ENCODE peak calls at places on chromosomes 12 and 14, in four cellular contexts. H is A549, C is HepG2, E is GM12878. Z is an unnamed sample.
A peak's percentile ranks its signal among the peaks of the same experiment; 100 is the strongest.

GRCh38 chr14:57834961-57835360 is 30.9 kb downstream of the SLC35F4 start:
- DNase-seq in H (no peak), C (no peak), E (no peak), Z (no peak)

GRCh38 chr12:108046135-108046534 is 83.0 kb upstream of the WSCD2 start:
- DNase-seq in H (no peak), C (no peak), E (no peak), Z (peak; percentile 29)

GRCh38 chr12:94092516-94093241 is 55.7 kb upstream of the PLXNC1 start:
- DNase-seq in H (no peak), C (no peak), E (no peak), Z (no peak)

GRCh38 chr14:94897583-94897982 is 127.7 kb upstream of the GSC start:
- DNase-seq in H (no peak), C (no peak), E (no peak), Z (no peak)

GRCh38 chr14:92122351-92122677 is 545 bp downstream of the CPSF2 start:
- DNase-seq in H (peak; percentile 10), C (peak; percentile 18), E (no peak), Z (peak; percentile 52)

GRCh38 chr14:91252901-91253794 is 8.6 kb upstream of the GPR68 start:
- DNase-seq in H (peak; percentile 28), C (no peak), E (no peak), Z (peak; percentile 88)

GRCh38 chr14:106506901-106507305 is 980.5 kb downstream of the TMEM121 start:
- DNase-seq in H (no peak), C (no peak), E (no peak), Z (no peak)

GRCh38 chr12:55932546-55932919 is 1.6 kb downstream of the DGKA start:
- DNase-seq in H (no peak), C (no peak), E (no peak), Z (no peak)

GRCh38 chr12:42981379-42981778 is 391.8 kb upstream of the PRICKLE1 start:
- DNase-seq in H (no peak), C (no peak), E (no peak), Z (peak; percentile 55)

GRCh38 chr14:105844047-105844630 is 317.8 kb downstream of the TMEM121 start:
- DNase-seq in H (no peak), C (no peak), E (no peak), Z (no peak)

GRCh38 chr12:19065871-19066270 is 63.7 kb upstream of the PLEKHA5 start:
- DNase-seq in H (no peak), C (no peak), E (no peak), Z (no peak)

GRCh38 chr12:124044809-124045321 is 71.8 kb downstream of the ZNF664 start:
- DNase-seq in H (no peak), C (no peak), E (no peak), Z (no peak)

GRCh38 chr14:28778718-28779117 is 12.1 kb downstream of the FOXG1 start:
- DNase-seq in H (no peak), C (no peak), E (no peak), Z (no peak)

GRCh38 chr14:31936100-31936499 is 141.0 kb upstream of the ARHGAP5 start:
- DNase-seq in H (no peak), C (peak; percentile 52), E (no peak), Z (no peak)

GRCh38 chr12:7110661-7111060 is 1.6 kb upstream of the C1RL start:
- DNase-seq in H (no peak), C (no peak), E (no peak), Z (no peak)

GRCh38 chr14:100537701-100538565 is 49.3 kb downstream of the BEGAIN start:
- DNase-seq in H (no peak), C (no peak), E (no peak), Z (peak; percentile 52)

GRCh38 chr12:8661016-8661415 is 1.6 kb downstream of the MFAP5 start:
- DNase-seq in H (no peak), C (no peak), E (no peak), Z (no peak)

GRCh38 chr12:84920331-84920730 is 7.7 kb upstream of the SLC6A15 start:
- DNase-seq in H (no peak), C (no peak), E (no peak), Z (no peak)

GRCh38 chr12:45388545-45388944 is 172.7 kb downstream of the ANO6 start:
- DNase-seq in H (peak; percentile 54), C (peak; percentile 29), E (no peak), Z (peak; percentile 69)

GRCh38 chr12:27644446-27644845 is 51.8 kb upstream of the REP15 start:
- DNase-seq in H (no peak), C (no peak), E (no peak), Z (no peak)

GRCh38 chr14:31357279-31357678 is 63.1 kb downstream of the HEATR5A start:
- DNase-seq in H (no peak), C (no peak), E (no peak), Z (no peak)

GRCh38 chr14:24080142-24080530 is 8.8 kb downstream of the CPNE6 start:
- DNase-seq in H (no peak), C (no peak), E (no peak), Z (no peak)

GRCh38 chr14:77761205-77761931 is 412 bp upstream of the SNW1 start:
- DNase-seq in H (peak; percentile 58), C (peak; percentile 62), E (peak; percentile 84), Z (peak; percentile 72)

GRCh38 chr14:67268456-67269115 is 27.4 kb downstream of the PALS1 start:
- DNase-seq in H (no peak), C (no peak), E (no peak), Z (peak; percentile 94)

GRCh38 chr14:57747036-57747435 is 118.9 kb downstream of the SLC35F4 start:
- DNase-seq in H (no peak), C (no peak), E (no peak), Z (no peak)

GRCh38 chr14:102442241-102443211 is 67.0 kb downstream of the ANKRD9 start:
- DNase-seq in H (no peak), C (peak; percentile 85), E (no peak), Z (no peak)

GRCh38 chr12:88960213-88960878 is 380.1 kb upstream of the KITLG start:
- DNase-seq in H (no peak), C (peak; percentile 59), E (no peak), Z (no peak)

GRCh38 chr12:106586535-106586802 is 3.7 kb downstream of the RFX4 start:
- DNase-seq in H (no peak), C (no peak), E (no peak), Z (peak; percentile 56)

GRCh38 chr12:106588771-106589170 is 6.0 kb downstream of the RFX4 start:
- DNase-seq in H (no peak), C (no peak), E (no peak), Z (no peak)

GRCh38 chr12:106585237-106585834 is 2.5 kb downstream of the RFX4 start:
- DNase-seq in H (no peak), C (no peak), E (no peak), Z (peak; percentile 68)

GRCh38 chr12:106585862-106586534 is 3.2 kb downstream of the RFX4 start:
- DNase-seq in H (no peak), C (no peak), E (no peak), Z (peak; percentile 86)

DNA sequence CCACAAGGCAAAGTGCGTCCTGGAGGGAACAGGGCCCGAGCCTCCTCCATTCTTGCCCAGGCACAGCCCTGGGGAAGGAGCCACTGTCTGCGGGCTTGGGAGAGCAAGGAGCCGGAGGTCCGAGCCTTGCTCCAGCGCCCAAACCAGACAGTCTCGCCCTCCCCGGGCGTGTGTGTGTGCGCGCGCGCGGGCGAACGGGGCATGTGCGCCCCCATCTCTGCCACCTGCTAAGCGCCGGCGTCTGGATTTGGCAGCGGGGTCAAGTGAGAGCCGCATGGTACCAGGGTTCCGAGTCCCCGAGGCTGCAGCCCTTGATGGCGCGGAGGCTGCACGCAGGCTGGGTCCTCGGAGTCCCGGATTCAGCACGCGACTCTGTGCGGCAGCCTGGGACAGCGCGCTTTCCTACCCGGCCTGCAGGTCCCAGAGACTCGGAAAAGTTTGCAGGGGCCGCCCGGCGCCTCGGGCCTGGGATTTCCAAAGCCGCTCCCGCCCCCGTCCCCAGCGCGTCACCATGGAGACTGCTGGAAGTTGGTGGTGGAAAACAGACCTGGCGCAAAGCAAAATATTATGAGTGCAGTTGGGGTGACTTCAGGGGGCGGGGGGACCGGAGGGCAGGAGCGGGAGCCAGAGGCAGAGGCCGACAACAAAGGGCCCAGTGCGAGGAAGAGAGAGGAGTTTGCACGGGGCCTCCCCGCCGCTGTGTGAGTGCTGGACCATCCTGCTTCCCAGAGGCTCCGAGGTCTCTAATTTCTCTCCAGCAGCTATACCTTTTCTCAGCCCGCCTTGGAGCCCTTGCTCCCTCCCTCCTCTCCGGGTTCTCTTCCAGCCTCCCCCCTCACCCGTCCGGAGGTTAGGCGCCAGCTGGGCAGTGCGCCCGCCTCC is 4.2 kb downstream of the RFX4 start:
- DNase-seq in H (no peak), C (no peak), E (no peak), Z (peak; percentile 87)
- TF ChIP-seq CTCF in H (no peak), C (no peak), E (no peak), Z (no peak)

DNA sequence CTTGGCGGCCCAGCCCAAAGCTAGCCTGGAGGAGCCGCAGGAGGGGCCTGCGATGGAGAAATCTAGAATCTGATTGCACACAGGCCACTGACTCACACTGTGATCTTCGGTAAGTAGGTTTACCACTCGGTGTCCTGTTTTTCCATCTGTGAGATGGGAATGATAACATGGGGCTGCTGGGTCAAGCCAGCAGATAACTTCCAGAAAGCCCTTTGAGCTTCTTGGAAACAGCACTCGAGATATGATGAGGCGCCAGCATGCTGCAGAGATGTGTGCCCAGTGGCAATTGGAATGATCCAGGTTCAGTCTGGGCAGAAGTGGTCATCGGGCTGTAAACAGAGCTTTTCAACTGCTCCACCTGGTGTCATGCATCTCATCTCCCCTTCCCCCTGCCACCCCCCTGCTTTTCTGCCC is 771.3 kb upstream of the TBX3 start:
- DNase-seq in H (no peak), C (peak; percentile 63), E (no peak), Z (no peak)
- H3K4me3 ChIP-seq in H (no peak overlapping the region), C (no peak overlapping the region), E (no peak overlapping the region), Z (no peak overlapping the region)

DNA sequence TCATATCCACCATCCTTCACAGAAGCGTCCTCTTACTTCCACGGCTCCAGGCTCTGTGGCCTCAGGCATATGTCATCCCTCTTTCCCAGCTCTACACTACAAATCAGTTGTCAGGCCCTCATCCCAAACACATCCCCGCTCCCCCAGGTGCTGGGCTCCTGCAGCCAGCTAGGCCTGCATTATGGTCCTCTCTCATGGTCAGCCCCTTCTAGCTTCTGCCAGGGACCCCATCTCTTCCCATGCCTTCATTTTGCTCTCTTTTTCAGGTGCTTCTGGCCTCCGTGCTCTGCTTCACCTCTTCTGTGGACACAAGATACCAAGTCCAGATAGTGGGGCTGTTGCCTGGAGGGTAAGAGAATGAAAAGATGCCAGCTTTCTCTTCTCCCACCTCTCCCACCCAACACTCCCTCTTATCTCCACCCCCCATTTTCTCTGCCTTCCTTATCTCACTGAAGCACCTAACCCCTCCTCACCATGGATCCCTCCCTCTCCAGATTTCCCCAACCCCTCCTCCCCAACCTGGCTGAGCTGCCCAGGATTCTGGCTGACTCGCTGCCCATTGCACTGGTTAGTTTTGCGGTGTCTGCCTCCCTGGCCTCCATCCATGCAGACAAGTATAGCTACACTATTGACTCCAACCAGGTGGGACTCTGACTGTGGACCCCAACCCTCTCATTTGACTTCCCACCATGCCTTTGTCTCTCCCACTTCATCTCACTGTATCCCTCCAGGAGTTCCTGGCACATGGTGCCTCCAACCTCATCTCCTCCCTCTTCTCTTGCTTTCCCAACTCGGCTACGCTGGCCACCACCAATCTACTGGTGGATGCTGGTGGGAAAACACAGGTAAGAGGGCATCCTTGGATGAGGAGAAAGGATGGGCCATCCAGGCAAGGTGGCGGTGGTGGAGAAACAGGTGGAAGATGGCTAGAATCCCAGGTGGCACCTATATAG is 10.4 kb downstream of the B4GALNT1 start:
- DNase-seq in H (no peak), C (no peak), E (no peak), Z (no peak)
- TF ChIP-seq JUNB in H (no peak), C (no peak), E (no peak), Z (no peak)

DNA sequence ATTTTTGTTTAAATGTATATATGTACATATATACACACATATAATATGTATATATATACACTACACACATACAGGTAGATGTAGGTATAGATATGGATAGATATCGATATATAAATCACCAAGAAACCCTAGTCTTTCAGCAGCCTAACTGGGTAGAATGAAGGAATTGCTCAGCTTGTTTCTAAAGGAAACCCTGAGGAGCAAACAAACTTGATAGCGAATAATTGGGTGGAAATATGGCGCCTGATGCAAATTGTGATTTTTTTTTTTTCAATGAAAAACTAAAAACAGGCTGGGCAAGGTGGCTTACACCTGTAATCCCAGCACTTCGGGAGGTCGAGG is 254 bp upstream of the CCDC177 start:
- DNase-seq in H (no peak), C (no peak), E (no peak), Z (no peak)
- TF ChIP-seq CTCF in H (no peak), C (no peak), E (no peak), Z (no peak)